ENCODE peak calls at places on chromosomes 16 and 17, in six cellular contexts. U is nephron progenitor cell, C is heart left ventricle, H is stomach, R is B cell, M is choroid plexus epithelial cell. A is an unnamed sample.

GRCh38 chr16:8986111-8986510 is 22.4 kb upstream of the USP7 start:
- DNase-seq in R (no peak), U (no peak), M (no peak), C (no peak), H (no peak), A (no peak)

GRCh38 chr17:83012873-83013778 is 66.3 kb upstream of the METRNL start:
- DNase-seq in C (no peak), H (no peak), U (no peak), R (no peak), M (peak; percentile 36), A (no peak)

GRCh38 chr17:17514361-17514992 is 18.3 kb upstream of the RASD1 start:
- DNase-seq in R (no peak), M (no peak), H (no peak), C (peak; percentile 12), U (no peak), A (no peak)

GRCh38 chr16:57863434-57864160 is 61.3 kb upstream of the KIFC3 start:
- DNase-seq in R (no peak), C (peak; percentile 71), H (peak; percentile 71), M (peak; percentile 92), U (peak; percentile 41), A (no peak)

GRCh38 chr16:46991729-46992704 is 18.5 kb upstream of the DNAJA2 start:
- DNase-seq in C (no peak), R (no peak), H (no peak), M (no peak), U (no peak), A (no peak)

GRCh38 chr17:7313028-7313889 is 1.9 kb downstream of the GPS2 start:
- DNase-seq in H (no peak), C (no peak), M (no peak), U (no peak), R (no peak), A (peak; percentile 16)

GRCh38 chr17:75250009-75250471 is 11.4 kb downstream of the GGA3 start:
- DNase-seq in C (no peak), H (peak; percentile 40), M (peak; percentile 70), R (peak; percentile 54), U (no peak), A (no peak)

GRCh38 chr17:42520540-42520951 is 15.5 kb upstream of the NAGLU start:
- DNase-seq in R (no peak), H (no peak), M (no peak), C (no peak), U (peak; percentile 56), A (no peak)

GRCh38 chr17:57032343-57032742 is 52.7 kb upstream of the AKAP1 start:
- DNase-seq in H (peak; percentile 70), U (no peak), C (peak; percentile 68), R (no peak), M (peak; percentile 12), A (no peak)

GRCh38 chr17:68033636-68034451 is 1.7 kb upstream of the KPNA2 start:
- DNase-seq in H (no peak), M (peak; percentile 92), U (no peak), C (no peak), R (no peak), A (no peak)

GRCh38 chr17:78128616-78129384 is at the start of gene TMC6:
- DNase-seq in U (peak; percentile 64), C (peak; percentile 72), H (peak; percentile 74), M (no peak), R (peak; percentile 73), A (peak; percentile 62)

GRCh38 chr17:63647065-63647725 is 25.0 kb downstream of the MAP3K3 start:
- DNase-seq in H (no peak), R (no peak), U (no peak), M (peak; percentile 91), C (no peak), A (no peak)

GRCh38 chr17:79922161-79922569 is 82.9 kb upstream of the CBX4 start:
- DNase-seq in C (peak; percentile 9), R (no peak), H (no peak), U (peak; percentile 71), M (no peak), A (no peak)

GRCh38 chr17:68709995-68710780 is 109.0 kb upstream of the FAM20A start:
- DNase-seq in U (no peak), C (no peak), R (no peak), M (peak; percentile 45), H (no peak), A (no peak)

GRCh38 chr17:48314716-48315115 is 115.3 kb downstream of the SKAP1 start:
- DNase-seq in R (no peak), C (no peak), U (no peak), M (no peak), H (no peak), A (no peak)

GRCh38 chr17:78921437-78921971 is 3.7 kb downstream of the TIMP2 start:
- DNase-seq in U (no peak), C (peak; percentile 80), R (no peak), H (no peak), M (no peak), A (no peak)

GRCh38 chr16:70793851-70794502 is 7.0 kb downstream of the VAC14 start:
- DNase-seq in C (no peak), U (no peak), H (no peak), M (no peak), R (no peak), A (no peak)

GRCh38 chr16:70796301-70796700 is 4.7 kb downstream of the VAC14 start:
- DNase-seq in M (no peak), H (no peak), U (no peak), R (no peak), C (no peak), A (no peak)

GRCh38 chr16:70790815-70791214 is 10.1 kb downstream of the VAC14 start:
- DNase-seq in R (no peak), U (peak; percentile 37), C (no peak), H (no peak), M (no peak), A (no peak)

GRCh38 chr16:70800306-70800705 is 652 bp downstream of the VAC14 start:
- DNase-seq in C (no peak), U (no peak), R (no peak), H (no peak), M (no peak), A (no peak)

GRCh38 chr16:70795513-70795912 is 5.4 kb downstream of the VAC14 start:
- DNase-seq in R (no peak), C (no peak), U (no peak), H (no peak), M (no peak), A (no peak)
- TF ChIP-seq CTCF in R (no peak), C (no peak), U (no peak), H (no peak), M (no peak), A (no peak)

GRCh38 chr17:9825751-9826150 is at the start of gene GLP2R:
- DNase-seq in M (no peak), C (no peak), R (no peak), H (no peak), U (no peak), A (no peak)

GRCh38 chr17:9821921-9822320 is at the start of gene GSG1L2:
- DNase-seq in M (no peak), R (no peak), U (no peak), C (no peak), H (no peak), A (no peak)

GRCh38 chr17:9828296-9829059 is 2.8 kb downstream of the GLP2R start:
- DNase-seq in H (no peak), M (peak; percentile 34), U (no peak), R (no peak), C (no peak), A (no peak)

GRCh38 chr17:9824797-9825338 is 856 bp upstream of the GLP2R start:
- DNase-seq in R (no peak), C (no peak), U (no peak), H (no peak), M (no peak), A (no peak)

DNA sequence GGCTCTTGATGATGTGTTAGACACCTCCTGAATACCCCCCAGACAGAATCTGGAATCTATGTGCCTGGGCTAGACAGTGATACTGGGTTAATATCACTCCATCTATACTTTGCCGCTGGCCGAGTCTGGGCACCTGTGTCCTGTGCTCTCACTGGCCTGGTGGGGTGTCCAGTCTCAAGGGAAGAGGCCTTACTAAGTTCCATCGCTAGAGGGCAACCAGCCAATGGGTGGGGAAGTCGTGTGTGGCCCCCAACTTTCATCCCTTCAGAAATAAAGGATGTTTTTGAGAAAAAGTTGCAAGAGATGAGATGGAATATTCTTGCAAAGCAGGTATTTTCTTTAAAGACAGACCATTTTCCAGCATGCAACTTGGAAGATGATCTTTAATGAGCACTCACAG is 1.6 kb upstream of the GLP2R start:
- DNase-seq in C (no peak), H (no peak), M (no peak), U (no peak), R (no peak), A (no peak)
- TF ChIP-seq CTCF in C (no peak), H (no peak), M (peak; percentile 23), U (no peak), R (no peak), A (no peak)

GRCh38 chr16:13552960-13553257 is 367.0 kb upstream of the ERCC4 start:
- DNase-seq in H (no peak), M (no peak), R (no peak), C (no peak), U (no peak), A (no peak)
- TF ChIP-seq CTCF in H (no peak), M (no peak), R (no peak), C (no peak), U (no peak), A (no peak)

GRCh38 chr16:80923356-80923755 is 83.3 kb downstream of the CMC2 start:
- DNase-seq in R (no peak), C (no peak), U (no peak), M (no peak), H (no peak), A (no peak)

GRCh38 chr16:80924372-80924978 is 82.2 kb downstream of the CMC2 start:
- DNase-seq in C (no peak), M (peak; percentile 69), R (no peak), U (peak; percentile 64), H (peak; percentile 80), A (no peak)
- TF ChIP-seq CTCF in C (peak; percentile 43), M (peak; percentile 86), R (peak; percentile 35), U (peak; percentile 55), H (peak; percentile 18), A (peak; percentile 23)

GRCh38 chr17:36750316-36750885 is 149.0 kb downstream of the MRM1 start:
- DNase-seq in H (no peak), R (no peak), U (no peak), C (no peak), M (no peak), A (no peak)

GRCh38 chr17:36760425-36760824 is 159.0 kb downstream of the MRM1 start:
- DNase-seq in U (no peak), H (no peak), M (no peak), C (no peak), R (no peak), A (no peak)

GRCh38 chr17:36752096-36752888 is 150.9 kb downstream of the MRM1 start:
- DNase-seq in C (no peak), U (no peak), H (no peak), M (no peak), R (no peak), A (no peak)

GRCh38 chr17:36756695-36757094 is 155.3 kb downstream of the MRM1 start:
- DNase-seq in C (no peak), H (no peak), U (no peak), R (no peak), M (no peak), A (no peak)

GRCh38 chr17:36755586-36755985 is 154.2 kb downstream of the MRM1 start:
- DNase-seq in U (no peak), C (no peak), H (no peak), M (peak; percentile 20), R (no peak), A (peak; percentile 36)
- TF ChIP-seq CTCF in U (peak; percentile 22), C (no peak), H (no peak), M (peak; percentile 62), R (no peak), A (peak; percentile 37)